ENCODE peak calls at places on chromosomes 1 and 21, in seven cellular contexts. X is neuronal stem cell, C is IMR-90, V is mesendoderm, U is H9, N is mesenchymal stem cell, J is H1. L is an unnamed sample.

GRCh38 chr1:232438476-232438875 is 191.5 kb downstream of the SIPA1L2 start:
- DNase-seq in X (no peak), C (no peak), V (no peak), U (no peak), N (no peak), J (no peak), L (no peak)

GRCh38 chr1:151310986-151311385 is 16.2 kb downstream of the PI4KB start:
- DNase-seq in X (no peak), C (peak), V (no peak), U (no peak), N (peak), J (no peak), L (no peak)

GRCh38 chr1:993379-993995 is 6.4 kb downstream of the HES4 start:
- DNase-seq in X (no peak), C (peak), V (no peak), U (no peak), N (peak), J (no peak), L (no peak)

GRCh38 chr21:28489197-28489596 is 503.5 kb downstream of the LTN1 start:
- DNase-seq in X (no peak), C (no peak), V (no peak), U (no peak), N (no peak), J (no peak), L (no peak)

GRCh38 chr1:167328762-167329483 is 108.2 kb downstream of the POU2F1 start:
- DNase-seq in X (no peak), C (peak), V (peak), U (peak), N (no peak), J (no peak), L (no peak)

GRCh38 chr1:209421186-209421585 is 162.3 kb upstream of the CAMK1G start:
- DNase-seq in X (no peak), C (no peak), V (no peak), U (no peak), N (no peak), J (no peak), L (no peak)

GRCh38 chr1:36034692-36035091 is 49.2 kb upstream of the TEKT2 start:
- DNase-seq in X (no peak), C (peak), V (peak), U (no peak), N (peak), J (no peak), L (peak)

GRCh38 chr21:25980710-25981109 is 189.9 kb downstream of the APP start:
- DNase-seq in X (no peak), C (no peak), V (no peak), U (no peak), N (no peak), J (no peak), L (peak)

GRCh38 chr1:88697503-88697902 is 13.4 kb downstream of the PKN2 start:
- DNase-seq in X (no peak), C (peak), V (peak), U (no peak), N (peak), J (no peak), L (no peak)

GRCh38 chr1:88791192-88791591 is 100.2 kb downstream of the GTF2B start:
- DNase-seq in X (no peak), C (peak), V (no peak), U (no peak), N (peak), J (no peak), L (no peak)

GRCh38 chr1:93443456-93443855 is 4.5 kb upstream of the FNBP1L start:
- DNase-seq in X (no peak), C (no peak), V (no peak), U (no peak), N (no peak), J (no peak), L (no peak)

GRCh38 chr1:22584001-22584557 is 20.8 kb downstream of the EPHA8 start:
- DNase-seq in X (no peak), C (no peak), V (no peak), U (no peak), N (no peak), J (no peak), L (no peak)
- H3K23ac ChIP-seq in X (no peak), C (no peak), V (no peak), U (no peak), N (no peak), J (no peak), L (no peak)

DNA sequence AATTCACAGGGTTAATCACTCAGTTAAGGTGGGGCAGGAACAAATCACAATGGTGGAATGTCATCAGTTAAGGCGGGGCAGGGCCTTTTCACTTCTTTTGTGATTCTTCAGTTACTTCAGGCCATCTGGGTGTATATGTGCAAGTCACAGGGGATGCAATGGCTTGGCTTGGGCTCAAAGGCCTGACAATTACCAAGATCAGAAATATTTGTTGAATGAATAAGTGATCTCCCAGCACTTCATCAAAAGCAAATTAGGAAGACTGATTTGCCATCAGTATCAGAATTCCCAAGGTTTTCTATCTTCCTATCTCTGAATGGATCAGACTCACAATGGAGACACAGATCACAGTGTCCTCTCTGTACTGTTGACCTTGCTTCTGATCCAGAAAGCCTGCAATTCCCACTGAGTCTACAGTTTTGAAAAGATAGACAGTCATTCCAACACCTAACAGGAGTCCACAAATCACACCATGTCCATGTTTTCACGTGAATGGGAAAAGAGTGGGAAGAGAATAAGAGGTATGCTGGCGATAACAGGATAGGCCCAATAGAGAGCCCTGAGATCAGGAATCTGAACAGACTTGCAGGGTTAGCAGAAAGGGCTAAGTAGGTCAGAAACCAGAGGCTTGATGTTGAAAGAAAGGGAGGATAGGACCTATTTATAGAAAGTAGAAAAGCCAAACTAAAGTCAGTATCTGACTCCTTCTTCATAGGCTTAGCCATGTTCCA is 75.3 kb downstream of the KCNK1 start:
- DNase-seq in X (no peak), C (no peak), V (no peak), U (no peak), N (no peak), J (no peak), L (peak)
- H3K4ac ChIP-seq in X (no peak), C (no peak), V (no peak), U (no peak), N (no peak), J (no peak), L (no peak)

GRCh38 chr1:224407546-224408293 is 26.9 kb downstream of the WDR26 start:
- DNase-seq in X (no peak), C (no peak), V (peak), U (no peak), N (no peak), J (no peak), L (peak)
- H3K23ac ChIP-seq in X (no peak), C (no peak), V (no peak), U (no peak), N (no peak), J (no peak), L (no peak)

DNA sequence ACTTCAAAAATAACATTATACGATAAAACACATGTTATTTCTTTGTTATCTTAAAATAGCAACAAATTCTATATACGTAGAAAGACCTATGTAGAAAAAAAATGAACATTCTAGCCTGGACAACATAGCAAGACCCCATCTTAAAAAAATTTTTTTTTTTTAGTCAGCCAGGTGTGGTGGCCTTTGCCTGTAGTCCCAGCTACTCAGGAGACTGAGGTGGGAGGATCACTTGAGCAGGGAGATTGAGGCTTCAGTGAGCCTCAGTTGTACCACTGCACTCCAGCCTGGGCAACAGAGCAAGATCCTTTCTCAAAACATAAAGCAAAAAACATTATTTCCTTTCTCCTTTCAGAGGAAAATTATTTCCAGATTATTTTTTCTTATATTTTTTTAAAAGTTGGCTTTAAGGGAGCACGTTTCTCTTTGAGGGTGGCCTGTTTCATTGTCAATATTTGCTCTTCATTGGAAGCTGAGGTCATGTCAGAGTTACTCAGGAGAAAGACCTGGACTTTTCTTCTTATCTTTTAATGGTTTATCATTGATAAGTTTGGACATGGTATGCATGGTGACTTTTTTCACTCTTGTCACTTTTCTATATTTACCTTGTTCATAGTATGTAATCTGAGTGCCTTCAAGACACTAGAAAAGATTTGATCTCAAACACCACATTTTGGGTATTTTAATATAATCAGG is 32.0 kb downstream of the NFIA start:
- DNase-seq in X (no peak), C (no peak), V (no peak), U (no peak), N (no peak), J (no peak), L (no peak)
- H3K4ac ChIP-seq in X (no peak), C (no peak), V (no peak), U (no peak), N (no peak), J (no peak), L (no peak)

GRCh38 chr1:17272641-17273040 is 23.7 kb downstream of the PADI3 start:
- DNase-seq in X (no peak), C (no peak), V (no peak), U (no peak), N (no peak), J (no peak), L (no peak)

GRCh38 chr1:17270891-17271765 is 22.2 kb downstream of the PADI3 start:
- DNase-seq in X (no peak), C (no peak), V (no peak), U (no peak), N (no peak), J (no peak), L (no peak)

GRCh38 chr1:17274186-17275170 is 25.6 kb downstream of the PADI3 start:
- DNase-seq in X (peak), C (peak), V (peak), U (peak), N (peak), J (peak), L (peak)

GRCh38 chr1:17273096-17273495 is 24.2 kb downstream of the PADI3 start:
- DNase-seq in X (no peak), C (no peak), V (no peak), U (no peak), N (no peak), J (no peak), L (no peak)

GRCh38 chr1:17272066-17272465 is 23.2 kb downstream of the PADI3 start:
- DNase-seq in X (no peak), C (no peak), V (no peak), U (no peak), N (no peak), J (no peak), L (no peak)
- H3K23ac ChIP-seq in X (no peak), C (no peak), V (no peak), U (no peak), N (no peak), J (no peak), L (no peak)

GRCh38 chr1:181394766-181395165 is 88.6 kb upstream of the CACNA1E start:
- DNase-seq in X (no peak), C (no peak), V (no peak), U (no peak), N (no peak), J (no peak), L (no peak)

GRCh38 chr1:181390350-181391080 is 92.8 kb upstream of the CACNA1E start:
- DNase-seq in X (no peak), C (no peak), V (no peak), U (no peak), N (no peak), J (no peak), L (peak)

GRCh38 chr1:181391297-181391905 is 91.9 kb upstream of the CACNA1E start:
- DNase-seq in X (no peak), C (no peak), V (peak), U (peak), N (no peak), J (no peak), L (no peak)

GRCh38 chr1:181392613-181393170 is 90.6 kb upstream of the CACNA1E start:
- DNase-seq in X (no peak), C (no peak), V (no peak), U (no peak), N (no peak), J (no peak), L (peak)

GRCh38 chr1:181392133-181392532 is 91.2 kb upstream of the CACNA1E start:
- DNase-seq in X (no peak), C (no peak), V (no peak), U (no peak), N (no peak), J (no peak), L (no peak)
- H3K4ac ChIP-seq in X (no peak), C (no peak), V (no peak), U (no peak), N (no peak), J (no peak), L (no peak)

GRCh38 chr1:3056641-3057040 is 12.4 kb upstream of the PRDM16 start:
- DNase-seq in X (no peak), C (no peak), V (no peak), U (peak), N (no peak), J (no peak), L (no peak)
- H3K23ac ChIP-seq in X (no peak), C (no peak), V (no peak), U (no peak), N (no peak), J (no peak), L (no peak)